ENCODE peak calls at places on chromosomes 2 and 18, in seven cellular contexts. L is ovary, O is GM06990, T is A549, I is RWPE1, D is GM10248, F is astrocyte of the spinal cord. C is an unnamed sample.

GRCh38 chr2:233553366-233553765 is 13.2 kb downstream of the USP40 start:
- DNase-seq in L (no peak), O (no peak), T (no peak), I (no peak), D (no peak), F (no peak), C (no peak)

GRCh38 chr2:119638891-119639539 is 40.0 kb upstream of the TMEM177 start:
- DNase-seq in L (no peak), O (no peak), T (no peak), I (no peak), D (no peak), F (peak), C (no peak)

GRCh38 chr2:18467727-18468363 is 92.6 kb downstream of the RDH14 start:
- DNase-seq in L (no peak), O (no peak), T (no peak), I (no peak), D (no peak), F (no peak), C (no peak)

GRCh38 chr18:23134780-23135678 is at the start of gene CABLES1:
- DNase-seq in L (peak), O (peak), T (peak), I (peak), D (peak), F (peak), C (peak)

GRCh38 chr2:241620419-241620769 is 16.6 kb downstream of the THAP4 start:
- DNase-seq in L (no peak), O (no peak), T (peak), I (no peak), D (no peak), F (peak), C (no peak)

GRCh38 chr2:46776687-46777327 is 138.8 kb downstream of the MCFD2 start:
- DNase-seq in L (peak), O (no peak), T (peak), I (peak), D (peak), F (peak), C (peak)

GRCh38 chr2:75319951-75320350 is 120.6 kb upstream of the TACR1 start:
- DNase-seq in L (no peak), O (no peak), T (no peak), I (no peak), D (no peak), F (no peak), C (no peak)

GRCh38 chr18:28526196-28526595 is 349.3 kb upstream of the CDH2 start:
- DNase-seq in L (no peak), O (no peak), T (no peak), I (no peak), D (no peak), F (no peak), C (no peak)

GRCh38 chr18:57542801-57543427 is 43.6 kb downstream of the FECH start:
- DNase-seq in L (no peak), O (no peak), T (no peak), I (no peak), D (no peak), F (peak), C (no peak)

GRCh38 chr2:27050996-27051901 is at the start of gene AGBL5:
- DNase-seq in L (peak), O (peak), T (peak), I (peak), D (peak), F (peak), C (peak)

GRCh38 chr2:217799553-217800432 is 203.0 kb downstream of the TNS1 start:
- DNase-seq in L (peak), O (no peak), T (no peak), I (no peak), D (no peak), F (no peak), C (no peak)

GRCh38 chr2:9010866-9011265 is 7.4 kb upstream of the MBOAT2 start:
- DNase-seq in L (no peak), O (no peak), T (no peak), I (no peak), D (no peak), F (peak), C (no peak)

GRCh38 chr2:147491491-147491890 is 353.3 kb upstream of the ACVR2A start:
- DNase-seq in L (no peak), O (no peak), T (no peak), I (no peak), D (no peak), F (no peak), C (no peak)

GRCh38 chr18:3689986-3690681 is 240.2 kb downstream of the TGIF1 start:
- DNase-seq in L (no peak), O (no peak), T (no peak), I (no peak), D (no peak), F (no peak), C (no peak)

GRCh38 chr2:146305164-146305563 is 1539.7 kb upstream of the ACVR2A start:
- DNase-seq in L (no peak), O (no peak), T (no peak), I (no peak), D (no peak), F (peak), C (no peak)

GRCh38 chr2:235709124-235709813 is 215.4 kb downstream of the AGAP1 start:
- DNase-seq in L (no peak), O (no peak), T (peak), I (peak), D (no peak), F (no peak), C (no peak)

GRCh38 chr18:50871846-50872245 is 7.1 kb upstream of the ME2 start:
- DNase-seq in L (no peak), O (no peak), T (no peak), I (no peak), D (no peak), F (no peak), C (no peak)

GRCh38 chr2:46012618-46013240 is 284.5 kb upstream of the EPAS1 start:
- DNase-seq in L (no peak), O (no peak), T (no peak), I (no peak), D (no peak), F (no peak), C (no peak)

GRCh38 chr18:27778441-27778840 is 398.5 kb downstream of the CDH2 start:
- DNase-seq in L (no peak), O (no peak), T (peak), I (peak), D (no peak), F (peak), C (no peak)

GRCh38 chr2:57516740-57517340 is 529.8 kb upstream of the VRK2 start:
- DNase-seq in L (no peak), O (no peak), T (peak), I (peak), D (peak), F (peak), C (peak)

GRCh38 chr2:28355521-28356094 is 37.0 kb upstream of the FOSL2 start:
- DNase-seq in L (peak), O (no peak), T (no peak), I (no peak), D (no peak), F (no peak), C (no peak)

GRCh38 chr2:227406177-227407031 is 18.7 kb upstream of the SCYGR1 start:
- DNase-seq in L (peak), O (no peak), T (peak), I (peak), D (peak), F (peak), C (peak)

GRCh38 chr18:58046794-58047555 is 2.9 kb downstream of the NEDD4L start:
- DNase-seq in L (no peak), O (no peak), T (no peak), I (no peak), D (no peak), F (no peak), C (no peak)

GRCh38 chr2:215605214-215605613 is 169.3 kb upstream of the FN1 start:
- DNase-seq in L (no peak), O (no peak), T (no peak), I (no peak), D (no peak), F (no peak), C (no peak)

GRCh38 chr2:40488101-40488598 is 36.3 kb upstream of the SLC8A1 start:
- DNase-seq in L (no peak), O (no peak), T (peak), I (peak), D (no peak), F (peak), C (no peak)

GRCh38 chr18:62781262-62781661 is 65.9 kb downstream of the PHLPP1 start:
- DNase-seq in L (no peak), O (no peak), T (no peak), I (no peak), D (no peak), F (no peak), C (no peak)

GRCh38 chr18:3281456-3282400 is 19.8 kb downstream of the MYL12B start:
- DNase-seq in L (no peak), O (peak), T (peak), I (peak), D (peak), F (peak), C (peak)

GRCh38 chr2:144453039-144453336 is 66.9 kb downstream of the ZEB2 start:
- DNase-seq in L (no peak), O (no peak), T (peak), I (no peak), D (no peak), F (peak), C (no peak)

GRCh38 chr2:8427211-8427610 is 254.6 kb upstream of the ID2 start:
- DNase-seq in L (no peak), O (no peak), T (no peak), I (no peak), D (no peak), F (no peak), C (no peak)

GRCh38 chr18:78629426-78629825 is 350.2 kb upstream of the SALL3 start:
- DNase-seq in L (no peak), O (no peak), T (no peak), I (no peak), D (no peak), F (no peak), C (no peak)

GRCh38 chr2:121089005-121089510 is 195.9 kb downstream of the TFCP2L1 start:
- DNase-seq in L (no peak), O (no peak), T (no peak), I (no peak), D (no peak), F (no peak), C (no peak)

GRCh38 chr2:62151306-62151638 is 44.6 kb upstream of the B3GNT2 start:
- DNase-seq in L (no peak), O (no peak), T (no peak), I (no peak), D (no peak), F (no peak), C (no peak)

GRCh38 chr2:120960994-120961393 is 225.3 kb downstream of the GLI2 start:
- DNase-seq in L (no peak), O (no peak), T (no peak), I (no peak), D (no peak), F (no peak), C (no peak)

GRCh38 chr2:239196474-239197021 is 204.3 kb downstream of the HDAC4 start:
- DNase-seq in L (peak), O (no peak), T (no peak), I (no peak), D (no peak), F (no peak), C (no peak)

GRCh38 chr2:149715005-149715592 is 127.5 kb upstream of the MMADHC start:
- DNase-seq in L (no peak), O (no peak), T (peak), I (peak), D (no peak), F (peak), C (no peak)
- TF ChIP-seq CTCF in L (no peak), O (peak), T (peak), I (peak), D (peak), F (peak), C (peak)

DNA sequence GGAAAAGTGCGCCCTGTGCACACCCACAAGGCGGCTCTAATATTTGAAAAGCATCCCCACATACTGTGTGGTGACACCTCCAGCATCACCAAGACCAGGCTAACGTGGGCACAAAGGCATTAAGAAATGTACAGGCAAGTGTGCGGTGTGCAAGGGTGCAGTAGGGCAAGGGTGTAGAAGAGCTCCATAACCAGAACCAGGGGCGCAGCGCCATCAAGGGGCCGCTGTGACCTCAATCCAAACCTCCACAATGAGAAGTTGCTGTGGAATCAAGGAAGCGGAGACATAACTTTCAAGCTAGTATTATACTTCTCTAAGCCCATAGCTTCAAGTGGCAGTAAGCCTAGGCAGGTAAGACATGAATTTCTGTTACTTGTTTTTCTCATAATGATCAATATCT is 13.0 kb downstream of the L3MBTL4 start:
- DNase-seq in L (no peak), O (no peak), T (no peak), I (no peak), D (no peak), F (no peak), C (no peak)
- TF ChIP-seq CTCF in L (no peak), O (peak), T (no peak), I (no peak), D (peak), F (peak), C (peak)

DNA sequence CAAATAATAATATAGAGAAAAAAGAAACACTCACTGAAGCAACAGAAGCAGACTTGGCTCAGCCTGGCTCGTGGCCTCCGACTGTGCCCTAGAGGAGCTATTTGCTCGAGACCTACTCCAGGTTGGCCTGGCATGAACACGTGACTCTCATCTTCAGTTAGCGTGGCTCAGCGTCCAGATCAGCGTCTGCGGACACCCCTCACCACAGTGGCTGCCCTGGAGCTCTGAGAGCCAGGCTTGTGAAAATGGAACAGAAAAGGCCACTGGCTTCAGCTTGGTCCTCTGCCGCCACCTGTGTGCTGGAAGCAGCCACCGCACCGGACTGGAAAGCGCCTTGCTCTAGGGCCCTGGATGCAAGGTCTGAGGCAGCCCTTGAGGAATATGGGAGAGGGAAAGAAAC is 1184.0 kb upstream of the GYPC start:
- DNase-seq in L (no peak), O (peak), T (peak), I (peak), D (peak), F (no peak), C (peak)
- TF ChIP-seq CTCF in L (no peak), O (peak), T (peak), I (peak), D (peak), F (peak), C (peak)

GRCh38 chr2:134228493-134228903 is 25.4 kb upstream of the MGAT5 start:
- DNase-seq in L (no peak), O (no peak), T (peak), I (no peak), D (no peak), F (no peak), C (no peak)
- TF ChIP-seq CTCF in L (no peak), O (peak), T (no peak), I (peak), D (peak), F (peak), C (peak)

DNA sequence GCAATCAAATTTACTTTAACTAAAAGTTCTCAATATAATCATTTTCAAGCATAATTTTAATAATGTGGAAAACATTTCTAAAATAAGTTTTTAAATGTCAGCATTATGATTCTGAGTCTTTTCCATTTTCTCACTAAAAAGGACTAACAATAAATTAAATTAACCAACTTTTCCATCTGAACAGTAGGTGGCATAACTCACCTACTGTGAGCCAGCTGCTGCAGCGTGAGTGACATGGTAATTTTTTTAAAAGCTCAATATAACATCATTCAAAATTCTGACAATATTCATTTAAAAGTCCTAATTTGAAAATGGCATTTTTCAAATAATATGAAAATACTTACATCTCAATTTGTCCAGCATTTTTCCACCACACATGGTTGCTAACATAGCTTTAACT is 66.5 kb downstream of the DTNB start:
- DNase-seq in L (no peak), O (no peak), T (peak), I (peak), D (peak), F (peak), C (peak)
- TF ChIP-seq CTCF in L (peak), O (peak), T (peak), I (peak), D (peak), F (peak), C (peak)

C was measured in GM13977.